ENCODE peak calls at places on chromosomes 6 and 20, in four cellular contexts. P is NCI-H2081, J is HEK293T, I is left ventricle myocardium inferior. B is an unnamed sample.

GRCh38 chr6:29763491-29764289 is 40.5 kb downstream of the HLA-F start:
- DNase-seq in P (no peak), J (no peak), I (no peak), B (no peak)

GRCh38 chr20:46121531-46121930 is 3.4 kb downstream of the CD40 start:
- DNase-seq in P (no peak), J (no peak), I (no peak), B (no peak)

GRCh38 chr6:93562566-93562965 is 143.2 kb upstream of the EPHA7 start:
- DNase-seq in P (no peak), J (no peak), I (no peak), B (no peak)

GRCh38 chr6:139064981-139065665 is 36.6 kb downstream of the ABRACL start:
- DNase-seq in P (no peak), J (no peak), I (no peak), B (no peak)

GRCh38 chr6:74805841-74806696 is 399.8 kb downstream of the COL12A1 start:
- DNase-seq in P (no peak), J (no peak), I (no peak), B (no peak)

GRCh38 chr6:122059918-122060317 is 339.5 kb upstream of the HSF2 start:
- DNase-seq in P (no peak), J (no peak), I (no peak), B (no peak)

GRCh38 chr6:118980063-118980462 is 45.1 kb upstream of the MCM9 start:
- DNase-seq in P (no peak), J (no peak), I (no peak), B (no peak)

GRCh38 chr6:68978411-68978810 is 343.3 kb downstream of the ADGRB3 start:
- DNase-seq in P (no peak), J (no peak), I (no peak), B (no peak)

GRCh38 chr6:43120938-43121913 is 45.1 kb downstream of the PTK7 start:
- DNase-seq in P (no peak), J (no peak), I (peak), B (no peak)

GRCh38 chr6:1611322-1611571 is 1.5 kb downstream of the FOXC1 start:
- DNase-seq in P (peak), J (no peak), I (no peak), B (no peak)

GRCh38 chr6:81362246-81362645 is 390.2 kb downstream of the TENT5A start:
- DNase-seq in P (no peak), J (no peak), I (no peak), B (no peak)

GRCh38 chr6:46057792-46058191 is 42.1 kb upstream of the CLIC5 start:
- DNase-seq in P (no peak), J (no peak), I (no peak), B (no peak)

GRCh38 chr6:125811259-125811658 is 20.5 kb downstream of the NCOA7 start:
- DNase-seq in P (no peak), J (no peak), I (no peak), B (no peak)

GRCh38 chr20:1860446-1860845 is 34.8 kb upstream of the SIRPA start:
- DNase-seq in P (no peak), J (no peak), I (no peak), B (no peak)

GRCh38 chr6:165627366-165627765 is 35.7 kb downstream of the PDE10A start:
- DNase-seq in P (no peak), J (no peak), I (no peak), B (no peak)

GRCh38 chr6:56953597-56954388 is 1.1 kb upstream of the BEND6 start:
- DNase-seq in P (no peak), J (peak), I (no peak), B (no peak)

GRCh38 chr6:14876778-14877613 is 368.9 kb upstream of the JARID2 start:
- DNase-seq in P (no peak), J (no peak), I (no peak), B (no peak)

GRCh38 chr20:35478804-35479472 is 23.5 kb downstream of the CEP250 start:
- DNase-seq in P (no peak), J (peak), I (no peak), B (no peak)

GRCh38 chr6:149499066-149499465 is 14.3 kb upstream of the ZC3H12D start:
- DNase-seq in P (no peak), J (no peak), I (no peak), B (no peak)

GRCh38 chr6:104506429-104506828 is 353.3 kb downstream of the HACE1 start:
- DNase-seq in P (no peak), J (no peak), I (no peak), B (no peak)

GRCh38 chr6:31567531-31568370 is 4.3 kb upstream of the LTA start:
- DNase-seq in P (no peak), J (no peak), I (no peak), B (no peak)

GRCh38 chr6:169827372-169827771 is 76.0 kb downstream of the ERMARD start:
- DNase-seq in P (no peak), J (no peak), I (no peak), B (no peak)

B was measured in NCI-H2227 treated with DMSO at 0.1 percent for 48 hours.